ENCODE peak calls at places on chromosomes 16 and 17, in six cellular contexts. C, G, A, F, S and M are unnamed samples.

GRCh38 chr17:41483991-41484826 is 3.3 kb upstream of the KRT35 start:
- DNase-seq in C (no peak), G (no peak), A (no peak), F (no peak), S (no peak), M (no peak)

GRCh38 chr17:56896968-56897359 is 16.9 kb downstream of the TRIM25 start:
- DNase-seq in C (no peak), G (no peak), A (no peak), F (no peak), S (no peak), M (no peak)

GRCh38 chr17:38912221-38912813 is 13.1 kb upstream of the LASP1NB start:
- DNase-seq in C (no peak), G (no peak), A (no peak), F (peak; percentile 66), S (no peak), M (no peak)

GRCh38 chr17:1746975-1747543 is 4.4 kb downstream of the SERPINF2 start:
- DNase-seq in C (no peak), G (no peak), A (no peak), F (no peak), S (no peak), M (peak; percentile 79)

GRCh38 chr16:31333686-31334649 is 21.0 kb upstream of the ITGAX start:
- DNase-seq in C (no peak), G (no peak), A (peak; percentile 35), F (peak; percentile 9), S (no peak), M (peak; percentile 16)

GRCh38 chr17:82684207-82684903 is 14.1 kb downstream of the RAB40B start:
- DNase-seq in C (no peak), G (no peak), A (no peak), F (peak; percentile 25), S (no peak), M (no peak)

GRCh38 chr16:9039208-9039607 is 52.2 kb upstream of the HAPSTR1 start:
- DNase-seq in C (no peak), G (no peak), A (no peak), F (peak; percentile 39), S (no peak), M (no peak)

GRCh38 chr16:47160422-47160821 is 16.7 kb upstream of the NETO2 start:
- DNase-seq in C (no peak), G (no peak), A (no peak), F (no peak), S (no peak), M (no peak)

GRCh38 chr17:27879987-27880608 is 13.1 kb downstream of the LYRM9 start:
- DNase-seq in C (peak; percentile 51), G (peak; percentile 44), A (peak; percentile 75), F (peak; percentile 60), S (peak; percentile 68), M (peak; percentile 86)

GRCh38 chr17:82566129-82566995 is 46.8 kb downstream of the FOXK2 start:
- DNase-seq in C (no peak), G (no peak), A (no peak), F (no peak), S (no peak), M (no peak)